ENCODE peak calls at places on chromosomes 12 and 14, in seven cellular contexts. Y is NCI-H460, N is ovary, H is neural crest cell, Z is globus pallidus, S is WTC11, V is cardiac fibroblast. R is an unnamed sample.

GRCh38 chr12:42284157-42284556 is 41.7 kb downstream of the ZCRB1 start:
- DNase-seq in Z (no peak), V (no peak), Y (no peak), H (no peak), N (no peak), S (no peak), R (no peak)

GRCh38 chr12:91871751-91872150 is 273.9 kb downstream of the BTG1 start:
- DNase-seq in S (no peak), Y (no peak), Z (peak; percentile 35), V (no peak), N (no peak), H (no peak), R (no peak)

GRCh38 chr14:99728981-99729451 is 44.9 kb downstream of the CYP46A1 start:
- DNase-seq in Z (no peak), V (no peak), S (peak; percentile 6), N (peak; percentile 7), Y (no peak), H (no peak), R (no peak)

GRCh38 chr12:32893458-32893857 is 3.1 kb downstream of the PKP2 start:
- DNase-seq in S (no peak), V (peak; percentile 32), Y (no peak), H (no peak), N (no peak), Z (no peak), R (no peak)

GRCh38 chr12:53180931-53181645 is 363 bp upstream of the CSAD start:
- DNase-seq in Y (peak; percentile 69), N (peak; percentile 85), S (peak; percentile 77), H (peak; percentile 77), Z (peak; percentile 78), V (peak; percentile 61), R (peak; percentile 89)

GRCh38 chr12:49647280-49647679 is 23.9 kb downstream of the PRPF40B start:
- DNase-seq in Y (no peak), H (no peak), Z (no peak), V (no peak), S (no peak), N (no peak), R (no peak)

GRCh38 chr14:87133073-87133815 is 859.7 kb downstream of the GALC start:
- DNase-seq in Z (no peak), V (peak; percentile 40), S (no peak), Y (no peak), N (no peak), H (no peak), R (no peak)

GRCh38 chr12:94200695-94201094 is 52.3 kb downstream of the PLXNC1 start:
- DNase-seq in S (no peak), Z (no peak), V (no peak), H (no peak), N (no peak), Y (no peak), R (no peak)

GRCh38 chr14:76780875-76781647 is 19.8 kb downstream of the VASH1 start:
- DNase-seq in H (no peak), Y (no peak), V (no peak), S (no peak), Z (peak; percentile 85), N (peak; percentile 58), R (no peak)

GRCh38 chr14:32256606-32257005 is 53.5 kb upstream of the RNU6-8 start:
- DNase-seq in Y (no peak), V (peak; percentile 19), H (no peak), N (no peak), S (no peak), Z (no peak), R (no peak)

GRCh38 chr12:58670623-58671022 is 249.7 kb downstream of the LRIG3 start:
- DNase-seq in S (no peak), Y (no peak), V (no peak), Z (no peak), H (no peak), N (no peak), R (no peak)

GRCh38 chr12:26287666-26288408 is 92.5 kb downstream of the SSPN start:
- DNase-seq in N (no peak), Y (no peak), H (no peak), Z (no peak), S (no peak), V (no peak), R (no peak)

GRCh38 chr14:80678436-80678835 is 263.1 kb downstream of the CEP128 start:
- DNase-seq in Z (no peak), H (no peak), S (no peak), V (peak; percentile 12), N (no peak), Y (no peak), R (no peak)

GRCh38 chr14:105064721-105065143 is 498 bp downstream of the GPR132 start:
- DNase-seq in S (no peak), Y (no peak), Z (no peak), V (peak; percentile 10), N (no peak), H (no peak), R (no peak)

R was measured in germinal center.